ENCODE peak calls at places on chromosomes 5 and 9, in four cellular contexts. P is EL; Q is H1; A is CD4-positive, alpha-beta T cell. E is an unnamed sample.

GRCh38 chr9:7570107-7570720 is 229.4 kb downstream of the DMAC1 start:
- DNase-seq in Q (peak), A (peak), P (peak), E (peak)

GRCh38 chr9:117305454-117305853 is 109.4 kb downstream of the ASTN2 start:
- DNase-seq in P (no peak), Q (no peak), A (no peak), E (no peak)

GRCh38 chr9:13278023-13278367 is 1.5 kb downstream of the MPDZ start:
- DNase-seq in P (peak), A (no peak), Q (no peak), E (no peak)

GRCh38 chr9:74760031-74760700 is 127.6 kb downstream of the TRPM6 start:
- DNase-seq in P (peak), Q (no peak), A (no peak), E (no peak)

GRCh38 chr9:137070201-137070905 is at the start of gene SAPCD2:
- DNase-seq in P (peak), Q (peak), A (peak), E (peak)

GRCh38 chr5:178322736-178323540 is 90.3 kb upstream of the PHYKPL start:
- DNase-seq in Q (no peak), A (no peak), P (no peak), E (no peak)

GRCh38 chr5:171914939-171915338 is 91.5 kb downstream of the FBXW11 start:
- DNase-seq in A (no peak), Q (no peak), P (no peak), E (no peak)

GRCh38 chr9:129703667-129704355 is 38.4 kb downstream of the PRRX2 start:
- DNase-seq in P (no peak), A (no peak), Q (no peak), E (no peak)

GRCh38 chr5:119055267-119055666 is 15.6 kb upstream of the DMXL1 start:
- DNase-seq in P (no peak), Q (no peak), A (no peak), E (no peak)

GRCh38 chr9:134505032-134505431 is 136.6 kb upstream of the COL5A1 start:
- DNase-seq in A (no peak), Q (no peak), P (no peak), E (no peak)

GRCh38 chr5:33939863-33940262 is 3.7 kb downstream of the RXFP3 start:
- DNase-seq in Q (no peak), P (peak), A (no peak), E (no peak)

GRCh38 chr5:160287378-160288051 is 24.8 kb downstream of the CCNJL start:
- DNase-seq in P (peak), A (no peak), Q (peak), E (no peak)

GRCh38 chr5:82364497-82364896 is 86.3 kb upstream of the RPS23 start:
- DNase-seq in A (no peak), P (peak), Q (no peak), E (no peak)

GRCh38 chr5:4233671-4234070 is 638.0 kb downstream of the IRX1 start:
- DNase-seq in Q (no peak), A (no peak), P (no peak), E (no peak)

GRCh38 chr9:104009853-104010252 is 84.3 kb upstream of the SMC2 start:
- DNase-seq in A (no peak), P (peak), Q (no peak), E (no peak)

E was measured in activated gamma-delta T cell treated with Interleukin-2 at 50 U/mL for 16 hours.